ENCODE peak calls at places on chromosomes 11 and 22, in eight cellular contexts. X, U, T, S, G, F, O and D are unnamed samples.

GRCh38 chr22:43521716-43522115 is 109.9 kb downstream of the MPPED1 start:
- DNase-seq in S (no peak), O (no peak), F (no peak), X (no peak), U (no peak), G (no peak), T (no peak), D (no peak)

GRCh38 chr11:88398372-88399140 is 61.0 kb upstream of the CTSC start:
- DNase-seq in T (no peak), S (no peak), O (no peak), G (no peak), F (peak; percentile 56), X (no peak), U (peak; percentile 60), D (no peak)

GRCh38 chr22:32737811-32738210 is 63.7 kb upstream of the TIMP3 start:
- DNase-seq in U (no peak), G (no peak), F (no peak), X (no peak), T (no peak), O (no peak), S (no peak), D (no peak)

GRCh38 chr11:59918494-59918893 is 19.7 kb upstream of the OOSP1 start:
- DNase-seq in U (peak; percentile 40), S (no peak), O (no peak), X (no peak), F (peak; percentile 62), G (no peak), T (no peak), D (no peak)

GRCh38 chr22:31284756-31285155 is 7.5 kb downstream of the PIK3IP1 start:
- DNase-seq in F (no peak), X (no peak), S (no peak), O (no peak), G (no peak), T (no peak), U (no peak), D (no peak)

GRCh38 chr11:9775393-9775780 is 111.5 kb downstream of the SWAP70 start:
- DNase-seq in F (no peak), X (no peak), S (no peak), T (no peak), G (no peak), U (no peak), O (no peak), D (peak; percentile 52)

GRCh38 chr11:66956689-66957290 is 1.4 kb downstream of the PC start:
- DNase-seq in G (no peak), U (peak; percentile 74), T (no peak), S (no peak), O (peak; percentile 58), F (peak; percentile 60), X (no peak), D (peak; percentile 83)

GRCh38 chr11:61830318-61831105 is 2.4 kb downstream of the FADS2 start:
- DNase-seq in X (no peak), F (peak; percentile 56), T (peak; percentile 44), O (no peak), U (peak; percentile 64), G (no peak), S (no peak), D (peak; percentile 55)